ENCODE peak calls at places on chromosome 16, in seven cellular contexts. O is fibroblast of pulmonary artery, P is A549, I is upper lobe of right lung, U is nephron progenitor cell, N is GM20000, E is sigmoid colon. B is an unnamed sample.

GRCh38 chr16:2516391-2517240 is 2.9 kb downstream of the ATP6V0C start:
- DNase-seq in I (peak; percentile 75), U (no peak), E (no peak), O (no peak), P (no peak), N (no peak), B (no peak)

GRCh38 chr16:10662212-10662611 is 32.5 kb downstream of the TEKT5 start:
- DNase-seq in U (no peak), N (no peak), E (no peak), O (no peak), P (no peak), I (peak; percentile 15), B (no peak)

GRCh38 chr16:67268136-67268579 is 11.2 kb upstream of the PLEKHG4 start:
- DNase-seq in N (no peak), I (no peak), U (no peak), P (peak; percentile 61), E (peak; percentile 71), O (peak; percentile 91), B (no peak)

GRCh38 chr16:85193876-85194275 is 81.6 kb upstream of the CIBAR2 start:
- DNase-seq in N (no peak), O (no peak), U (no peak), E (no peak), P (no peak), I (no peak), B (no peak)

GRCh38 chr16:868846-869822 is 68.6 kb upstream of the GNG13 start:
- DNase-seq in P (no peak), N (no peak), U (no peak), I (no peak), E (peak; percentile 53), O (no peak), B (no peak)

GRCh38 chr16:55047331-55047730 is 116.7 kb downstream of the IRX5 start:
- DNase-seq in N (no peak), I (no peak), O (no peak), E (peak; percentile 12), P (no peak), U (no peak), B (no peak)

GRCh38 chr16:6356881-6357280 is 975.8 kb upstream of the RBFOX1 start:
- DNase-seq in U (no peak), N (no peak), E (no peak), O (no peak), I (no peak), P (no peak), B (no peak)

GRCh38 chr16:47643610-47644009 is 182.5 kb downstream of the PHKB start:
- DNase-seq in U (no peak), E (no peak), O (no peak), N (no peak), P (no peak), I (no peak), B (peak; percentile 29)

GRCh38 chr16:57341441-57342303 is 16.9 kb upstream of the CCL22 start:
- DNase-seq in E (no peak), U (no peak), P (peak; percentile 58), O (peak; percentile 61), I (no peak), N (no peak), B (no peak)

GRCh38 chr16:24853830-24854229 is 8.1 kb downstream of the SLC5A11 start:
- DNase-seq in U (no peak), I (no peak), N (no peak), O (peak; percentile 72), P (peak; percentile 86), E (peak; percentile 70), B (no peak)

GRCh38 chr16:19805459-19806160 is 79.0 kb downstream of the GPRC5B start:
- DNase-seq in O (no peak), P (no peak), N (no peak), I (no peak), U (no peak), E (no peak), B (no peak)

GRCh38 chr16:46783800-46784199 is 35.7 kb upstream of the MYLK3 start:
- DNase-seq in U (no peak), P (no peak), N (no peak), O (no peak), I (no peak), E (no peak), B (no peak)

GRCh38 chr16:27175888-27176287 is 27.4 kb upstream of the KDM8 start:
- DNase-seq in I (no peak), P (peak; percentile 37), N (no peak), E (no peak), U (no peak), O (no peak), B (no peak)

GRCh38 chr16:22634913-22635312 is 124.2 kb downstream of the NPIPB5 start:
- DNase-seq in P (no peak), N (no peak), I (no peak), U (no peak), E (no peak), O (no peak), B (no peak)

GRCh38 chr16:54930034-54930938 is at the start of gene IRX5:
- DNase-seq in I (peak; percentile 96), U (peak; percentile 82), P (peak; percentile 96), N (peak; percentile 79), O (peak; percentile 96), E (peak; percentile 83), B (peak; percentile 49)

GRCh38 chr16:24978370-24978914 is 36.7 kb downstream of the ARHGAP17 start:
- DNase-seq in P (no peak), E (no peak), U (no peak), N (peak; percentile 32), I (no peak), O (no peak), B (no peak)

GRCh38 chr16:82454152-82454551 is 172.6 kb upstream of the CDH13 start:
- DNase-seq in U (no peak), O (no peak), P (no peak), I (no peak), E (no peak), N (no peak), B (no peak)

GRCh38 chr16:30533748-30534367 is 800 bp downstream of the ZNF747 start:
- DNase-seq in O (no peak), P (no peak), U (no peak), I (no peak), N (no peak), E (no peak), B (peak; percentile 52)

GRCh38 chr16:74944466-74944865 is 40.5 kb downstream of the WDR59 start:
- DNase-seq in U (no peak), N (no peak), P (no peak), O (no peak), E (no peak), I (no peak), B (no peak)

GRCh38 chr16:60491258-60491657 is 1545.0 kb downstream of the CDH8 start:
- DNase-seq in I (no peak), P (no peak), O (no peak), N (no peak), U (no peak), E (no peak), B (no peak)

GRCh38 chr16:82294874-82295273 is 124.8 kb upstream of the MPHOSPH6 start:
- DNase-seq in O (no peak), U (no peak), P (no peak), N (no peak), I (no peak), E (no peak), B (no peak)

GRCh38 chr16:57299009-57299718 is 14.7 kb upstream of the PLLP start:
- DNase-seq in E (peak; percentile 40), I (no peak), N (no peak), U (peak; percentile 65), P (peak; percentile 86), O (no peak), B (peak; percentile 60)

DNA sequence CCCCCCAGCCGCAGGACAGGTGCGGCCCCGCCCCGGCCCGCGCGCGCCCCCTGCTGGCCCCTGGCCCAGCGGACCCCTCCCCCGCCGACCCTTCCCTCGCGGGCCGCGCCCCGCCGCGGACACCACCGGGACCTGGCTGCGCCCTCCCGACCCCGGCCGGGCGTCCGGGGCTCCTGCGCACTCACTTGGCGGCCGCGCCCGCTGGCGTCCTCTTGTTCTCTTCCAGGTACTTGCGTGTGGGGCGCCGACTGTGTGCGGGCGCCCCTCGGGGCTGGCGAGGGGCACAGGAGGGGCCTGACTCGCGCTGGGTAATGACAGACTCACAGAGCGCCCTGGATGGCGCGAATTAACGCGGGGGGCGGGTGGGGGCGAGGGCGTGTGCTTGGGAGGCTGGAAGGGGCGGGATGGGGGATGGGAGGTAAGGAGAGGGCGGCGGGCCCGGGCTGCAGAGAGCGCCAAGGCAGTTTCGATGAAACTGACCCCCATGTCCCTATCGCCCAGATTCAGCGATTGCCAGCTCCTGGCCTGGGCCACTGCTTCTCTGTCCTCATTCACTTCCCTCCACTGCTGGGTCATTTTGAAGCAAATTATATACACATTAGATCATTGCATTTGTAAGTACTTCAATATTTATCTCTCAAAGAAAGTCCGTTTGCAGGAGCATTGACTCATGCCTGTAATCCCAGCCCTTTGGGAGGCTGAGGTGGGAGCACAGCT is 445 bp upstream of the DBNDD1 start:
- DNase-seq in N (peak; percentile 93), O (peak; percentile 26), P (peak; percentile 47), U (peak; percentile 80), I (peak; percentile 78), E (no peak), B (peak; percentile 35)
- TF ChIP-seq CTCF in N (peak; percentile 27), O (no peak), P (peak; percentile 92), U (no peak), I (peak; percentile 5), E (no peak), B (peak; percentile 41)

DNA sequence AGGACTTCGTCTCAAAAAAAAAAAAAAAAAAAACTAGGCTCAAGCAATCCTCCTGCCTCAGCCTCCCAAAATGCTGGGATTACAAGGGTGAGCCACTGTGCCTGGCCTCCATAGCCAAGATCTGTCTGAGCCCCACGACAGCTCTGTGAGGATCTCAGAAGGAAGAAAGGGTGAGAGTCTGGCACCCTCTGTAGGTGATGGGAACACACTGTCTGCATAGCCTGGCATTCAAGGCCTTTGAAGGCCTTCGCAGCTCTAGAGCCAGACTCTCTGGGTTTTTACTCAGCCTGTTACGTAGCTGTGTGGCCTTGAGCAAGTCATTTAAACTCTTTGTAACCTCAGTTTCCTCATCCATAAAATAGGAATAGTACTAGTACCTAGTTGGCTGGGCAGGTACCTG is 6.3 kb upstream of the XPO6 start:
- DNase-seq in P (peak; percentile 49), U (no peak), E (no peak), O (peak; percentile 73), N (peak; percentile 64), I (no peak), B (peak; percentile 75)
- TF ChIP-seq CTCF in P (peak; percentile 20), U (no peak), E (no peak), O (peak; percentile 72), N (peak; percentile 63), I (peak; percentile 53), B (peak; percentile 71)

GRCh38 chr16:17556276-17557052 is 85.7 kb upstream of the XYLT1 start:
- DNase-seq in I (no peak), N (peak; percentile 41), O (peak; percentile 11), U (peak; percentile 5), E (no peak), P (peak; percentile 25), B (peak; percentile 6)
- TF ChIP-seq CTCF in I (peak; percentile 52), N (peak; percentile 49), O (peak; percentile 46), U (peak; percentile 70), E (peak; percentile 13), P (peak; percentile 32), B (peak; percentile 64)

GRCh38 chr16:78004501-78004900 is 17.8 kb upstream of the CLEC3A start:
- DNase-seq in I (no peak), N (no peak), U (no peak), O (no peak), P (no peak), E (no peak), B (no peak)

GRCh38 chr16:78007121-78007520 is 15.2 kb upstream of the CLEC3A start:
- DNase-seq in I (no peak), O (no peak), E (no peak), U (no peak), N (no peak), P (no peak), B (no peak)

GRCh38 chr16:78002915-78003538 is 19.3 kb upstream of the CLEC3A start:
- DNase-seq in U (peak; percentile 86), E (peak; percentile 93), P (peak; percentile 87), N (peak; percentile 79), O (peak; percentile 87), I (peak; percentile 86), B (peak; percentile 89)

GRCh38 chr16:78005881-78006280 is 16.5 kb upstream of the CLEC3A start:
- DNase-seq in U (no peak), I (no peak), N (peak; percentile 16), E (no peak), O (no peak), P (peak; percentile 6), B (peak; percentile 7)
- TF ChIP-seq CTCF in U (no peak), I (peak; percentile 26), N (peak; percentile 7), E (no peak), O (peak; percentile 12), P (peak; percentile 12), B (peak; percentile 12)